ENCODE peak calls at places on chromosomes 11 and 22, in six cellular contexts. L is osteocyte, K is GM10248, N is spleen, T is right lobe of liver, D is RWPE1. F is an unnamed sample.

GRCh38 chr22:40334060-40334459 is 12.2 kb upstream of the ADSL start:
- DNase-seq in K (no peak), L (no peak), D (no peak), T (no peak), N (no peak), F (no peak)

GRCh38 chr11:116072133-116072532 is 567.9 kb upstream of the CADM1 start:
- DNase-seq in K (no peak), D (no peak), T (no peak), N (no peak), L (no peak), F (no peak)

GRCh38 chr22:22210375-22210774 is 34.2 kb upstream of the VPREB1 start:
- DNase-seq in D (peak), T (no peak), L (no peak), N (no peak), K (peak), F (no peak)

GRCh38 chr11:121687961-121688566 is 235.3 kb upstream of the SORL1-AS1 start:
- DNase-seq in D (no peak), K (no peak), N (no peak), L (no peak), T (no peak), F (peak)

GRCh38 chr11:1839204-1839923 is 583 bp downstream of the TNNI2 start:
- DNase-seq in T (no peak), L (no peak), K (no peak), D (no peak), N (no peak), F (no peak)

GRCh38 chr11:69416123-69416475 is 65.4 kb upstream of the LINC01488 start:
- DNase-seq in T (no peak), K (no peak), D (no peak), L (no peak), N (peak), F (no peak)

GRCh38 chr11:62137276-62137861 is 13.6 kb downstream of the INCENP start:
- DNase-seq in L (peak), T (no peak), N (no peak), K (no peak), D (no peak), F (no peak)

GRCh38 chr11:123392813-123393212 is 37.3 kb upstream of the GRAMD1B start:
- DNase-seq in N (no peak), T (no peak), D (no peak), K (no peak), L (no peak), F (no peak)

GRCh38 chr11:47987781-47988180 is 7.4 kb downstream of the PTPRJ start:
- DNase-seq in T (no peak), K (no peak), D (no peak), L (no peak), N (no peak), F (no peak)

GRCh38 chr11:74018331-74019005 is 9.6 kb upstream of the UCP3 start:
- DNase-seq in D (no peak), N (no peak), T (peak), L (no peak), K (no peak), F (no peak)

GRCh38 chr11:46381046-46381835 is at the start of gene MDK:
- DNase-seq in L (no peak), T (no peak), D (no peak), N (peak), K (peak), F (peak)

GRCh38 chr11:42595856-42596255 is 715.9 kb upstream of the API5 start:
- DNase-seq in D (no peak), T (no peak), N (no peak), L (no peak), K (no peak), F (no peak)

GRCh38 chr22:38957046-38957770 is at the start of gene APOBEC3A:
- DNase-seq in L (no peak), T (no peak), N (peak), D (peak), K (no peak), F (no peak)

GRCh38 chr22:50189849-50190181 is 4.1 kb downstream of the TRABD start:
- DNase-seq in K (no peak), T (no peak), L (no peak), N (peak), D (no peak), F (no peak)

GRCh38 chr22:50189184-50189848 is 3.6 kb downstream of the TRABD start:
- DNase-seq in N (peak), L (no peak), K (no peak), D (no peak), T (peak), F (peak)

GRCh38 chr22:50192056-50192824 is 6.5 kb downstream of the TRABD start:
- DNase-seq in D (no peak), K (no peak), T (no peak), N (peak), L (no peak), F (no peak)

GRCh38 chr22:50191041-50191740 is 5.5 kb downstream of the TRABD start:
- DNase-seq in T (no peak), L (no peak), N (peak), K (peak), D (no peak), F (peak)

DNA sequence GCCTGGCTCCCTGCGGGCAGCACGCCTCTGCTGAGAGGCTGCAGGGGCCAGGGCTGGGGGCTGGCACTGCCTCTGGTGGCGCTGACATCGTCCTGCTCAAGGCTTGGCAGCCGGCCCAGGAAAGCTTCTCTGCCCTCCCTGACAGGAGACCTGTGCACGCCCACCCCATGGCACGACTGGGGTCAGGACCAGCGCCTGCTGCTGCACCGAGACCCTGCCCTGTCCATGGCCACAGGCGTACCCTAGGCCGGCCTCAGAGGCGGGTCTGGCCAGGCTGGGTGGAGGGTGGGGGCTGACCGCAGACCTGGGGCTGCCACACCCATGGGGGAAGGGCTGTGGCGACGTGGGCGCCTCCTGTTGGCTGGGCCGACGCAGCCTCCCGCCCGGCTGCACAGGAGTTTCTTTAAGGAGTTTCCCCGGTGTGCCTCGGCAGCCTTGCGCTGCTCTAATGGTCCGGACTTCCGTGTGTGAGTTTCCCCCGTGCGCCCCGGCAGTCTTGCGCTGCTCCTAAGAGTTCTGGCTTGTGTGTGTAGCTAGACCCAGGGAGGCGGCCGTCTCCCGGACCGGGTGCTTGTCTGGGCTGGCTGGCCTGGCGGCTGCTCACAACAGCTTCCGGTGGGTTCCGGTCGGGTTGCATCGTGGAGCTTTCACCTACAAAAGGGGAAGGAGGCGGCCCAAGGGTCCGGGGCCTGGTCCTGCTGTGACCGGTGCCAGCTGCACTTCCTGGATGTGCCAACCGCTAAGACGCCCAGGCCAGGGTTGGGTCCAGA is 4.7 kb downstream of the TRABD start:
- DNase-seq in T (peak), N (peak), K (peak), L (no peak), D (peak), F (peak)
- TF ChIP-seq CTCF in T (peak), N (peak), K (peak), L (no peak), D (peak), F (no peak)

GRCh38 chr11:120062561-120062930 is 75.4 kb downstream of the TRIM29 start:
- DNase-seq in T (no peak), D (no peak), L (peak), N (no peak), K (no peak), F (no peak)

GRCh38 chr11:120061036-120061760 is 76.7 kb downstream of the TRIM29 start:
- DNase-seq in N (no peak), K (no peak), L (peak), D (peak), T (no peak), F (no peak)

GRCh38 chr11:120060512-120060911 is 77.4 kb downstream of the TRIM29 start:
- DNase-seq in T (no peak), L (no peak), K (no peak), D (no peak), N (no peak), F (no peak)

GRCh38 chr11:120063686-120064340 is 74.1 kb downstream of the TRIM29 start:
- DNase-seq in D (no peak), L (peak), N (no peak), T (no peak), K (no peak), F (no peak)

DNA sequence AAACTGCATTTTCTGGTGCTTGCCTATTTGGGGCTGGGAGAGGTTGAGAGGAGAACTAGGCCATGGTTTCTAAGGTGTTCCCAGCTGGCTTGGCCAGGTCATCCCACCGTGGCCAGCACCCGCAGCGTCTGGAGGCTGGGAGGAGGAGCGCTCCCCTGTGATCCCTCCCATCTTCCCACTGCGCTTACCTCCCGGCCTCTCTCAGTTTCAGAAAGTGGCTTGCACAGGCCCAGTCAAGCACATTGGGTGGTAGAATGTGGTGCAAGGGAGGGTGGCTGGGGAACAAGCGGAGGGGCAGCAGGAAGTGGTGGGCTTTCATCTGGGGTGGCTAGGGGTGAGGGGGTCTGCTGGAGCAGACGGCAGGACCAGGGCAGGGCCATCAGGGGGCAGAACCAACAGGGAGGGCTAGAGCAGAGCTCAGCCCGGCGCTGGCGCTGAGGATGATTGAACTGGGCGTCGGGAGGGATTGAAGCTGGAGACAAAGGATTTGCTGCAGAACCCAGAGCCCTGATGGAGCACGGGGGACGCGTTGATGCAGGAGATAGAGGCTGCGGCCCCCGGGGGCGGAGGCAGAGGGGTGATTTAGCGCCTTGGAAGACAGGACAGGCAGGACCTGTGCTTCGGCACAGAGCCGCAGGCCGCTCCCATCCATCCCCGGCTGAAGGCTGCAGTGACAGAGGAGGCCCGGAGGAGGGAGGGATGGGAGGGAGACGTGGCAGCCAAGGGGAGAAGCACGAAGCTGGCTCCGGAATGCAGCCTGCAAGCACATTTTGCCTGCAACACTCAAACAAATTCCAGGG is 76.0 kb downstream of the TRIM29 start:
- DNase-seq in K (no peak), L (peak), T (no peak), D (no peak), N (no peak), F (peak)
- TF ChIP-seq CTCF in K (no peak), L (no peak), T (no peak), D (no peak), N (no peak), F (peak)

DNA sequence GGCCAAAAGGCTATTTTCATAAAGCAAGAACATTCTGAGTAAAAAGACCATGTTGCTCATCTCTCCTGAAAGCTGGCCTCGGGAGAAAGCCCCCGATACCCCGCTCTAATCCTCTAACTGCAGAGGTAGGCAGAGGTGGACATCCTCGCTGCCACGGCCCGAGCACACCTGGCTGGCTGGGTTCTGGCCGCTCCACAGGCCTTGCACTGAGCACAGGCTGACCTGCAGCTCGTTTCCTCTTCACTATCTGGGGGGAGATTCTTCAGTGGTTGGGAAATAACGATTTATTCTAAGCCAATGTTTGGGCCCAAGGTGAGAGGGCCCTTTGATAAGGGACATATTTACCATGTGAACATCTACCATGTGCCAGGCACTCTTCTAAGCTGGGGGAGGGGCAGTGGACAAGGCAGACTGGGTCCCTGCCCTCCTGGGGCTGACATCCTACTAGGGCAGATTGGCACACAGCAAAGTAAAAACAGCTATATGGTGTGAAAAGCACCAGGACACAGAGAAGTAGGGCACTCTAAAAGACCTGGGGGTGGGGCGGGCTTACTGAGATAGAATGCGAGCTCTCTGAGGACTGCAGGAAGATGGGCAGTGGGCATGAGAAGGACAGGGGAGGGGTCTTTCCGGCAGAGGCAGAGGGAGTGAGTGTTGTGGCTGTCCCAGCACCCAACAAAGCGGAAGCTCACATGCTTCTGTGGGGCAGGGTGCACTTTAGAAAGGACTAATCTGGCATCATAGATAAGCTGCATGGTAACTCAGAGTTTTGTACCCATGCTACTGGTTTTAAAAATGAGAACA is 65.5 kb upstream of the ARFGAP3 start:
- DNase-seq in T (peak), L (no peak), N (peak), K (no peak), D (no peak), F (no peak)
- TF ChIP-seq CTCF in T (no peak), L (no peak), N (no peak), K (no peak), D (no peak), F (no peak)

GRCh38 chr11:6437423-6437822 is 3.4 kb downstream of the HPX start:
- DNase-seq in L (no peak), T (peak), K (no peak), N (no peak), D (no peak), F (no peak)

GRCh38 chr11:6437993-6438392 is 2.8 kb downstream of the HPX start:
- DNase-seq in T (no peak), N (no peak), L (no peak), D (no peak), K (no peak), F (no peak)

GRCh38 chr11:6442441-6442840 is 1.7 kb upstream of the HPX start:
- DNase-seq in N (no peak), T (no peak), L (no peak), K (no peak), D (no peak), F (no peak)

GRCh38 chr11:6440906-6441358 is at the start of gene HPX:
- DNase-seq in N (no peak), K (no peak), L (no peak), T (peak), D (no peak), F (no peak)

GRCh38 chr11:6438979-6439571 is 1.7 kb downstream of the HPX start:
- DNase-seq in D (peak), N (no peak), L (no peak), K (no peak), T (peak), F (peak)
- TF ChIP-seq CTCF in D (peak), N (peak), L (peak), K (peak), T (peak), F (peak)

DNA sequence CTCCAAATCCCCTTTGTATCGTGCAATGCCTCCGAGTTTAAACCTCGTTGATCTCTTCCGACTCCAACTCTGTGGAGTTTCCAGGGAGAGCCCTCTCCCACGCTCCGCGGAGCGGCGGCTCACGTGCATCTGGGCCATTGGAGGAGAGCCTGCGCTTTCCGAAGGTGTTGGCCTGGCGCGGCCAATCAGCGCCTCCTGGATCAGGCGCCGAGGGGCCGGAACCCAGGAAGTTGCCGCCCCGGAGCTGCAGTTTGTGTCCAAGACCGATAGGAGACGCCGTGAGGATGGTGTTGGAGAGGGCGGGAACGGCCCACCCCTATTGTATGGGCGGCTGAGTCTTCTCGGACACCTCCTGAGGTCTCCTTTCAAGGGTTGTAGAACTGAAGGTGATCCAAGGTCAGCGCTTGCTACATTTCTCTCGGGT is 1.6 kb downstream of the ADAMTS15 start:
- DNase-seq in T (no peak), N (no peak), L (peak), K (no peak), D (no peak), F (peak)
- TF ChIP-seq CTCF in T (peak), N (peak), L (peak), K (no peak), D (no peak), F (peak)

GRCh38 chr11:111975076-111975806 is 38.1 kb downstream of the DIXDC1 start:
- DNase-seq in L (no peak), D (no peak), K (no peak), N (no peak), T (no peak), F (no peak)
- TF ChIP-seq CTCF in L (no peak), D (no peak), K (no peak), N (no peak), T (no peak), F (no peak)